ENCODE peak calls at places on chromosomes 4 and X, in five cellular contexts. E, W, Z, C and X are unnamed samples.

GRCh38 chr4:189206953-189207352 is 733.7 kb upstream of the FRG1 start:
- DNase-seq in C (no peak), Z (no peak), E (no peak), W (no peak), X (no peak)

GRCh38 chrX:54043084-54043483 is 1.2 kb downstream of the PHF8 start:
- DNase-seq in W (no peak), E (peak; percentile 10), C (no peak), Z (no peak), X (no peak)

GRCh38 chr4:85556293-85556692 is 81.3 kb downstream of the ARHGAP24 start:
- DNase-seq in E (no peak), C (no peak), W (no peak), Z (no peak), X (no peak)

GRCh38 chrX:123860983-123861382 is 1.1 kb downstream of the XIAP start:
- DNase-seq in Z (no peak), W (no peak), E (peak; percentile 27), C (no peak), X (no peak)

GRCh38 chr4:1126506-1126905 is 13.1 kb upstream of the RNF212 start:
- DNase-seq in C (no peak), W (no peak), Z (no peak), E (peak; percentile 15), X (no peak)

GRCh38 chr4:99317354-99317753 is 3.8 kb downstream of the ADH1B start:
- DNase-seq in Z (no peak), W (no peak), C (no peak), E (no peak), X (no peak)

GRCh38 chr4:76723916-76724315 is 174.0 kb downstream of the SOWAHB start:
- DNase-seq in E (no peak), C (no peak), W (peak; percentile 38), Z (no peak), X (no peak)

GRCh38 chrX:29545878-29546277 is 669.5 kb upstream of the MAGEB2 start:
- DNase-seq in W (no peak), Z (no peak), E (peak; percentile 17), C (no peak), X (no peak)

GRCh38 chr4:130125468-130125867 is 1029.5 kb downstream of the C4orf33 start:
- DNase-seq in C (no peak), E (no peak), Z (no peak), W (no peak), X (no peak)

GRCh38 chrX:13898084-13898483 is 81.2 kb upstream of the GPM6B start:
- DNase-seq in C (no peak), Z (peak; percentile 12), E (peak; percentile 2), W (peak; percentile 9), X (no peak)

GRCh38 chr4:73698217-73698616 is 42.2 kb upstream of the CXCL8 start:
- DNase-seq in Z (no peak), W (no peak), E (no peak), C (no peak), X (no peak)

GRCh38 chr4:165493359-165493758 is 114.6 kb downstream of the CPE start:
- DNase-seq in W (peak; percentile 39), C (peak; percentile 28), E (peak; percentile 71), Z (peak; percentile 67), X (peak; percentile 43)

GRCh38 chrX:122094611-122095010 is 1047.2 kb downstream of the GLUD2 start:
- DNase-seq in E (no peak), C (no peak), Z (no peak), W (peak; percentile 0), X (no peak)

GRCh38 chr4:140654516-140654855 is 85.7 kb upstream of the UCP1 start:
- DNase-seq in Z (no peak), E (no peak), C (no peak), W (no peak), X (no peak)

GRCh38 chr4:38101563-38101962 is 141.4 kb downstream of the PTTG2 start:
- DNase-seq in W (peak; percentile 96), Z (no peak), E (no peak), C (no peak), X (no peak)

GRCh38 chrX:2933125-2933900 is 4.2 kb upstream of the ARSD start:
- DNase-seq in Z (no peak), W (no peak), C (no peak), E (no peak), X (no peak)

GRCh38 chrX:34197946-34198345 is 65.8 kb upstream of the FAM47A start:
- DNase-seq in W (no peak), C (no peak), E (no peak), Z (no peak), X (no peak)

GRCh38 chr4:54363037-54363436 is 133.9 kb downstream of the PDGFRA start:
- DNase-seq in Z (no peak), W (no peak), E (no peak), C (no peak), X (no peak)

GRCh38 chr4:72312032-72312650 is 256.9 kb downstream of the ADAMTS3 start:
- DNase-seq in E (peak; percentile 80), W (peak; percentile 91), C (no peak), Z (no peak), X (no peak)

GRCh38 chr4:170868191-170868590 is 778.4 kb upstream of the AADAT start:
- DNase-seq in E (no peak), Z (no peak), C (no peak), W (no peak), X (no peak)

GRCh38 chrX:39577206-39577605 is 520.6 kb downstream of the BCOR start:
- DNase-seq in Z (no peak), C (no peak), W (peak; percentile 1), E (peak; percentile 39), X (no peak)

GRCh38 chr4:13989496-13989895 is 362.0 kb upstream of the BOD1L1 start:
- DNase-seq in E (no peak), W (no peak), C (no peak), Z (no peak), X (no peak)

GRCh38 chr4:107913283-107913899 is 18.0 kb upstream of the CYP2U1 start:
- DNase-seq in E (peak; percentile 73), C (peak; percentile 8), Z (peak; percentile 68), W (peak; percentile 70), X (peak; percentile 69)

GRCh38 chrX:153722704-153723350 is 1.4 kb downstream of the BCAP31 start:
- DNase-seq in W (no peak), C (no peak), E (peak; percentile 37), Z (no peak), X (no peak)

GRCh38 chrX:109830704-109831206 is 97.7 kb upstream of the ACSL4 start:
- DNase-seq in W (no peak), C (no peak), Z (no peak), E (peak; percentile 81), X (no peak)

GRCh38 chrX:6685489-6685888 is 150.6 kb upstream of the VCX3A start:
- DNase-seq in Z (no peak), E (no peak), C (no peak), W (no peak), X (no peak)

GRCh38 chr4:89949782-89950387 is 55.2 kb downstream of the MMRN1 start:
- DNase-seq in E (no peak), Z (no peak), C (no peak), W (no peak), X (no peak)

GRCh38 chrX:99078301-99078700 is 1331.8 kb downstream of the PCDH19 start:
- DNase-seq in W (no peak), E (peak; percentile 68), Z (no peak), C (no peak), X (no peak)

GRCh38 chr4:86895692-86896488 is 3.7 kb upstream of the C4orf36 start:
- DNase-seq in Z (peak; percentile 54), E (peak; percentile 78), W (peak; percentile 80), C (no peak), X (peak; percentile 53)